ENCODE peak calls at places on chromosome 14, in nine cellular contexts. Q is H9, M is tibial artery, K is PC-3, W is heart right ventricle, B is lower lobe of right lung, V is psoas muscle, X is IMR-90, I is PC-9. N is an unnamed sample. For H3K4me1, the result is how much of the 10 kb centered on the place peaks cover.

GRCh38 chr14:59727073-59727661 is 143.4 kb downstream of the RTN1 start:
- DNase-seq in I (no peak), M (no peak), W (no peak), K (no peak), X (no peak), B (no peak), V (no peak), Q (no peak), N (no peak)

GRCh38 chr14:93732524-93732923 is 55.8 kb downstream of the PRIMA1 start:
- DNase-seq in W (no peak), I (no peak), B (no peak), X (no peak), K (no peak), V (peak), M (no peak), Q (no peak), N (no peak)

GRCh38 chr14:104322531-104323466 is 184.4 kb downstream of the KIF26A start:
- DNase-seq in Q (peak), B (no peak), X (no peak), I (no peak), V (no peak), K (no peak), M (peak), W (no peak), N (no peak)

GRCh38 chr14:101225116-101225728 is 321.7 kb upstream of the RTL1 start:
- DNase-seq in V (peak), Q (peak), M (no peak), B (no peak), K (no peak), W (no peak), I (no peak), X (no peak), N (no peak)

GRCh38 chr14:76696791-76697190 is 64.5 kb upstream of the VASH1 start:
- DNase-seq in W (no peak), I (no peak), K (peak), Q (no peak), M (no peak), X (no peak), V (no peak), B (no peak), N (no peak)

GRCh38 chr14:104370256-104370870 is 209.2 kb upstream of the C14orf180 start:
- DNase-seq in V (peak), M (no peak), I (no peak), X (no peak), B (peak), W (peak), K (peak), Q (peak), N (no peak)

GRCh38 chr14:33839193-33840076 is 111.4 kb downstream of the EGLN3 start:
- DNase-seq in Q (no peak), W (peak), M (no peak), I (peak), V (peak), X (peak), K (peak), B (peak), N (no peak)

GRCh38 chr14:51087024-51087423 is 7.9 kb downstream of the TRIM9 start:
- DNase-seq in K (peak), Q (peak), M (no peak), W (no peak), X (no peak), B (no peak), V (no peak), I (peak), N (peak)

GRCh38 chr14:32469388-32470160 is 140.5 kb downstream of the AKAP6 start:
- DNase-seq in X (peak), Q (no peak), B (no peak), M (no peak), K (peak), W (no peak), I (no peak), V (no peak), N (no peak)

GRCh38 chr14:56899829-56900228 is 89.5 kb upstream of the OTX2 start:
- DNase-seq in V (no peak), I (no peak), W (no peak), M (no peak), Q (peak), K (no peak), B (no peak), X (no peak), N (no peak)

GRCh38 chr14:74140374-74140850 is 55.7 kb downstream of the LIN52 start:
- DNase-seq in W (peak), Q (no peak), B (peak), K (no peak), M (no peak), X (no peak), V (peak), I (no peak), N (peak)

GRCh38 chr14:56322531-56322930 is 204.3 kb downstream of the PELI2 start:
- DNase-seq in I (no peak), B (no peak), M (no peak), V (no peak), X (peak), K (no peak), Q (no peak), W (no peak), N (no peak)

GRCh38 chr14:94386085-94387031 is 2.0 kb downstream of the SERPINA1 start:
- DNase-seq in Q (no peak), B (no peak), K (no peak), V (no peak), I (no peak), X (no peak), W (no peak), M (no peak), N (no peak)

GRCh38 chr14:41609704-41610183 is 3.1 kb downstream of the LRFN5 start:
- DNase-seq in X (peak), K (peak), Q (peak), I (no peak), W (peak), M (no peak), V (peak), B (no peak), N (peak)

GRCh38 chr14:20988717-20989116 is 1.1 kb upstream of the METTL17 start:
- DNase-seq in I (no peak), K (no peak), V (no peak), Q (no peak), M (no peak), X (no peak), B (no peak), W (no peak), N (no peak)

GRCh38 chr14:23532658-23533057 is 18.9 kb downstream of the ZFHX2 start:
- DNase-seq in K (no peak), X (no peak), B (no peak), Q (no peak), V (no peak), M (no peak), I (no peak), W (no peak), N (no peak)

GRCh38 chr14:75984674-75985073 is 889 bp upstream of the IFT43 start:
- DNase-seq in W (no peak), M (no peak), I (no peak), B (no peak), Q (no peak), V (no peak), K (peak), X (no peak), N (no peak)

GRCh38 chr14:53927171-53927570 is 29.5 kb downstream of the BMP4 start:
- DNase-seq in V (no peak), X (peak), I (no peak), Q (no peak), B (no peak), K (peak), M (no peak), W (no peak), N (no peak)

GRCh38 chr14:67392728-67393314 is 19.1 kb downstream of the PLEK2 start:
- DNase-seq in B (no peak), W (no peak), V (no peak), Q (no peak), K (no peak), X (no peak), M (no peak), I (no peak), N (no peak)

GRCh38 chr14:61458766-61459165 is 137.4 kb downstream of the PRKCH start:
- DNase-seq in X (no peak), M (no peak), W (no peak), B (no peak), I (no peak), Q (no peak), K (no peak), V (no peak), N (no peak)

GRCh38 chr14:21202463-21203358 is 46.8 kb upstream of the OR5AU1 start:
- DNase-seq in Q (no peak), W (no peak), M (no peak), K (no peak), I (no peak), V (no peak), X (no peak), B (no peak), N (no peak)

GRCh38 chr14:96285667-96286066 is 29.7 kb downstream of the BDKRB1 start:
- DNase-seq in W (peak), I (no peak), V (no peak), M (no peak), K (no peak), X (peak), B (no peak), Q (no peak), N (peak)

GRCh38 chr14:60649815-60650381 is 621 bp upstream of the SIX1 start:
- DNase-seq in W (no peak), I (peak), V (peak), X (peak), Q (peak), M (peak), K (peak), B (no peak), N (no peak)

GRCh38 chr14:55077691-55078151 is 26.3 kb downstream of the MAPK1IP1L start:
- DNase-seq in W (no peak), M (no peak), B (peak), Q (no peak), K (no peak), V (no peak), X (peak), I (peak), N (no peak)

GRCh38 chr14:24436355-24437019 is 6.1 kb downstream of the SDR39U1 start:
- DNase-seq in B (no peak), K (peak), Q (no peak), W (no peak), X (peak), V (no peak), I (peak), M (no peak), N (no peak)

GRCh38 chr14:102930753-102931579 is 8.5 kb downstream of the AMN start:
- DNase-seq in V (peak), Q (peak), M (no peak), W (no peak), I (peak), K (peak), X (peak), B (peak), N (no peak)

GRCh38 chr14:73728106-73729014 is 14.2 kb upstream of the PNMA1 start:
- DNase-seq in V (peak), X (peak), I (peak), W (peak), B (peak), M (peak), K (peak), Q (peak), N (peak)

GRCh38 chr14:35385042-35385839 is 19.3 kb downstream of the NFKBIA start:
- DNase-seq in W (peak), V (peak), B (no peak), K (no peak), X (peak), Q (no peak), I (peak), M (peak), N (peak)

GRCh38 chr14:98445736-98446135 is 826.3 kb downstream of the BCL11B start:
- DNase-seq in B (no peak), K (no peak), V (no peak), M (no peak), X (no peak), W (no peak), Q (no peak), I (no peak), N (no peak)

GRCh38 chr14:37830271-37830670 is 234.8 kb downstream of the TTC6 start:
- DNase-seq in K (no peak), B (no peak), W (no peak), Q (no peak), M (no peak), V (no peak), I (no peak), X (no peak), N (no peak)

DNA sequence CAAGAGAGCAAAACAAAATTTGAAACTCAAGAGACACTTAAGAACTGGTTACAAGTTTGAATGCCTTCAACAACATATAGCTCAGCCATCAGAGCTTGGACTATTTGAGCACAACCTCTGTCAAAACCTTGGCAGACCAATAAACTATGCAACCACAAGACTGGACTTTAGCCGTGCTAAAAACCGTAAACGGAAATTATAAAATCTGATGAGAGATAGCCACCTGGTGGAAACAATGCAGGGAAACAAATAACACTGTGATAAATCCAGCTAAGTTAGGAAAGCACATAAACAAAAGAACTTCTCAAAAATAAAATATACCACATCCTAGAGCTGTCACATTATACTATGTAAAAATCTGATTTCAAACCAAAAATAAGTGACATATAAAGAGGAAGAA is 1074.2 kb upstream of the NOVA1 start:
- DNase-seq in M (no peak), X (no peak), K (peak), Q (no peak), V (no peak), W (no peak), I (no peak), B (no peak), N (no peak)
- H3K4me1 ChIP-seq in M (under half), X (under half), K (under half), Q (under half), V (under half), W (under half), I (under half), B (under half), N (under half)

GRCh38 chr14:52265248-52265647 is 2.2 kb upstream of the PTGDR start:
- DNase-seq in V (no peak), X (no peak), Q (no peak), B (no peak), M (no peak), I (no peak), K (no peak), W (no peak), N (no peak)

GRCh38 chr14:52267501-52268190 is at the start of gene PTGDR:
- DNase-seq in X (no peak), Q (peak), V (peak), B (peak), M (no peak), W (peak), I (peak), K (no peak), N (peak)

GRCh38 chr14:52268191-52269061 is 928 bp downstream of the PTGDR start:
- DNase-seq in I (no peak), X (peak), B (no peak), V (no peak), K (no peak), Q (peak), W (peak), M (peak), N (no peak)

GRCh38 chr14:52266782-52267181 is 716 bp upstream of the PTGDR start:
- DNase-seq in K (no peak), I (no peak), V (no peak), Q (no peak), B (no peak), W (no peak), M (peak), X (no peak), N (no peak)

DNA sequence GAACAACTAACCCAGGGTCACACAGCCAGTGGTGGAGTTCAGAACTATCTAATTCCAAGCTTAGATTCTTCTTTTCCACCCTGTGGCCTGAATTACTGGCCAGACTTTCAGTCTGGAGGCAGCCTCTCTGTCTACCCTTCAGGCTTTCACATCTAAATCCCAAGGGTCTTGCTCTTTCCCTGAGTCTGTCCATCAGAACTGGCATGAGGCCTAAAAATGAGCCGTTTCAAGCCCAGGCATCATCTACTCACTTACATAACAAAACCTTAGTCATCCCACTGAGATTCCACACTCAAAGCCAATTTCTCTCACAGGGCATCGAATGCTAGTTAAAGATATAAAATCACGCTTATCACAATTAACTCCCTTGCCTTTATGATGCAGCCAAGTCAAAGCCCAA is 1.3 kb upstream of the PTGDR start:
- DNase-seq in I (no peak), Q (no peak), V (peak), K (no peak), X (peak), W (no peak), M (peak), B (no peak), N (no peak)
- TF ChIP-seq CTCF in I (no peak), Q (no peak), V (no peak), K (no peak), X (no peak), W (no peak), M (no peak), B (no peak), N (no peak)

DNA sequence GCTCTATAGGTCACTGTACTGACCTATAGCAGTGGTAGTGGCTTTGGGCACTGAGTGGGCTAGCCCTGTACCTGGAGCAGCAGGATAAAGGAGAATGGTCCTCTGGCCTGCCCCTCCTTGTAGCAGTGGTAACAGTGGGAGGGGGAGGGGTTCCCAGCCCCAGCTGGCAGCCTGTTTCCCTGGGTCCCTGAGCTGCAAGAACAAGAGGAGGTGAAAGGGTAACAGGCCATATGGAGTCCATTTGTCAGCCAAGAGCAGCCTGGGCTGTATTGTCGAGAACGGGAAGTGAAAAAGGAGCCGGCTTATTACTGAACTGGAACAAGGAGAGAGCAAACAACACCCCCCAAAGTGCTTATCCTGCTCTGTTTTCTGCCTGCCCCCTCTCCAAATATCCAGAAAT is 73.8 kb upstream of the SRSF5 start:
- DNase-seq in X (no peak), M (no peak), V (no peak), I (no peak), Q (no peak), B (no peak), W (peak), K (no peak), N (peak)
- H3K4me1 ChIP-seq in X (under half), M (under half), V (half or more), I (under half), Q (under half), B (half or more), W (half or more), K (under half), N (half or more)

GRCh38 chr14:92459479-92460421 is 53.8 kb upstream of the RIN3 start:
- DNase-seq in X (no peak), I (no peak), W (peak), V (no peak), Q (peak), K (no peak), B (no peak), M (no peak), N (peak)
- TF ChIP-seq CTCF in X (no peak), I (no peak), W (no peak), V (no peak), Q (peak), K (no peak), B (no peak), M (no peak), N (peak)

GRCh38 chr14:99797231-99797630 is 4.0 kb downstream of the EML1 start:
- DNase-seq in Q (no peak), K (no peak), B (no peak), W (no peak), I (no peak), V (no peak), M (no peak), X (no peak), N (no peak)
- H3K4me1 ChIP-seq in Q (under half), K (under half), B (under half), W (under half), I (under half), V (under half), M (under half), X (under half), N (under half)

GRCh38 chr14:49767473-49768300 is at the start of gene KLHDC2:
- DNase-seq in B (peak), Q (peak), V (peak), M (peak), K (peak), X (peak), I (peak), W (peak), N (peak)
- TF ChIP-seq CTCF in B (peak), Q (peak), V (peak), M (peak), K (peak), X (peak), I (peak), W (no peak), N (peak)

N was measured in left ventricle myocardium inferior.